ENCODE peak calls at places on chromosome 5, in five cellular contexts. Z is activated CD4-positive, alpha-beta T cell treated with anti-CD3 and anti-CD28 coated beads for 1 hour; I is mammary epithelial cell; G is activated CD8-positive, alpha-beta T cell treated with anti-CD3 and anti-CD28 coated beads for 36 hours; Y is heart left ventricle. Q is an unnamed sample.

GRCh38 chr5:138353550-138353893 is 1.0 kb downstream of the KDM3B start:
- DNase-seq in Z (no peak), I (no peak), G (peak; percentile 56), Y (no peak), Q (no peak)

GRCh38 chr5:174505621-174506020 is 218.8 kb upstream of the MSX2 start:
- DNase-seq in Z (no peak), I (peak; percentile 27), G (no peak), Y (no peak), Q (no peak)

GRCh38 chr5:179261301-179262125 is 83.7 kb downstream of the ADAMTS2 start:
- DNase-seq in Z (no peak), I (no peak), G (peak; percentile 15), Y (no peak), Q (peak; percentile 38)

GRCh38 chr5:142597546-142598337 is 88.1 kb downstream of the FGF1 start:
- DNase-seq in Z (no peak), I (peak; percentile 93), G (peak; percentile 32), Y (no peak), Q (no peak)

GRCh38 chr5:86866036-86866435 is 248.3 kb downstream of the COX7C start:
- DNase-seq in Z (no peak), I (no peak), G (no peak), Y (no peak), Q (no peak)

GRCh38 chr5:138878437-138879235 is 3.5 kb upstream of the LRRTM2 start:
- DNase-seq in Z (no peak), I (no peak), G (no peak), Y (no peak), Q (no peak)

GRCh38 chr5:125372694-125373621 is 626.5 kb upstream of the ZNF608 start:
- DNase-seq in Z (no peak), I (peak; percentile 53), G (no peak), Y (no peak), Q (no peak)

GRCh38 chr5:179549973-179550510 is 312 bp upstream of the RUFY1 start:
- DNase-seq in Z (no peak), I (no peak), G (peak; percentile 81), Y (peak; percentile 74), Q (no peak)

GRCh38 chr5:149219584-149219983 is 52.1 kb upstream of the AFAP1L1 start:
- DNase-seq in Z (no peak), I (no peak), G (no peak), Y (no peak), Q (no peak)

GRCh38 chr5:143887901-143888648 is 76.1 kb downstream of the HMHB1 start:
- DNase-seq in Z (no peak), I (no peak), G (no peak), Y (no peak), Q (no peak)

GRCh38 chr5:178538624-178539344 is 51.4 kb downstream of the COL23A1 start:
- DNase-seq in Z (no peak), I (no peak), G (no peak), Y (no peak), Q (no peak)

GRCh38 chr5:37197340-37198050 is 51.7 kb downstream of the CPLANE1 start:
- DNase-seq in Z (no peak), I (no peak), G (peak; percentile 23), Y (no peak), Q (no peak)

GRCh38 chr5:4205408-4205807 is 609.8 kb downstream of the IRX1 start:
- DNase-seq in Z (no peak), I (no peak), G (no peak), Y (no peak), Q (no peak)

Q was measured in ovary.